ENCODE peak calls at places on chromosome 5, in eight cellular contexts. One of them, this sample, is unnamed.

GRCh38 chr5:32933692-32934091 is 222.6 kb downstream of the NPR3 start:
- DNase-seq in activated CD4-positive, alpha-beta T cell treated with anti-CD3 and anti-CD28 coated beads, Interleukin-2, amount 50 U/mL, for 4 hours: no peak
- DNase-seq in M059J: peak
- DNase-seq in T1000: no peak
- DNase-seq in progenitor cell of endocrine pancreas: no peak
- DNase-seq in activated CD4-positive, CD25-positive, alpha-beta regulatory T cell: no peak
- DNase-seq in activated CD8-positive, alpha-beta T cell treated with anti-CD3 and anti-CD28 coated beads, Interleukin-2, amount 10 ng/mL, durations not matched to agents 7 days and 5 days: no peak
- DNase-seq in NCI-H510A treated with DMSO at 0.1 percent for 48 hours: no peak
- DNase-seq in this sample: no peak

GRCh38 chr5:145502906-145503305 is 332.2 kb downstream of the PRELID2 start:
- DNase-seq in activated CD4-positive, alpha-beta T cell treated with anti-CD3 and anti-CD28 coated beads, Interleukin-2, amount 50 U/mL, for 4 hours: no peak
- DNase-seq in M059J: no peak
- DNase-seq in T1000: no peak
- DNase-seq in progenitor cell of endocrine pancreas: no peak
- DNase-seq in activated CD4-positive, CD25-positive, alpha-beta regulatory T cell: no peak
- DNase-seq in activated CD8-positive, alpha-beta T cell treated with anti-CD3 and anti-CD28 coated beads, Interleukin-2, amount 10 ng/mL, durations not matched to agents 7 days and 5 days: no peak
- DNase-seq in NCI-H510A treated with DMSO at 0.1 percent for 48 hours: no peak
- DNase-seq in this sample: no peak

GRCh38 chr5:137890850-137891249 is 1.6 kb downstream of the PKD2L2 start:
- DNase-seq in activated CD4-positive, alpha-beta T cell treated with anti-CD3 and anti-CD28 coated beads, Interleukin-2, amount 50 U/mL, for 4 hours: no peak
- DNase-seq in M059J: no peak
- DNase-seq in T1000: no peak
- DNase-seq in progenitor cell of endocrine pancreas: no peak
- DNase-seq in activated CD4-positive, CD25-positive, alpha-beta regulatory T cell: no peak
- DNase-seq in activated CD8-positive, alpha-beta T cell treated with anti-CD3 and anti-CD28 coated beads, Interleukin-2, amount 10 ng/mL, durations not matched to agents 7 days and 5 days: no peak
- DNase-seq in NCI-H510A treated with DMSO at 0.1 percent for 48 hours: no peak
- DNase-seq in this sample: no peak

GRCh38 chr5:101390317-101390908 is 487.3 kb upstream of the ST8SIA4 start:
- DNase-seq in activated CD4-positive, alpha-beta T cell treated with anti-CD3 and anti-CD28 coated beads, Interleukin-2, amount 50 U/mL, for 4 hours: no peak
- DNase-seq in M059J: peak
- DNase-seq in T1000: peak
- DNase-seq in progenitor cell of endocrine pancreas: no peak
- DNase-seq in activated CD4-positive, CD25-positive, alpha-beta regulatory T cell: no peak
- DNase-seq in activated CD8-positive, alpha-beta T cell treated with anti-CD3 and anti-CD28 coated beads, Interleukin-2, amount 10 ng/mL, durations not matched to agents 7 days and 5 days: no peak
- DNase-seq in NCI-H510A treated with DMSO at 0.1 percent for 48 hours: peak
- DNase-seq in this sample: no peak

GRCh38 chr5:177304392-177305119 is 957 bp downstream of the PRELID1 start:
- DNase-seq in activated CD4-positive, alpha-beta T cell treated with anti-CD3 and anti-CD28 coated beads, Interleukin-2, amount 50 U/mL, for 4 hours: peak
- DNase-seq in M059J: peak
- DNase-seq in T1000: no peak
- DNase-seq in progenitor cell of endocrine pancreas: no peak
- DNase-seq in activated CD4-positive, CD25-positive, alpha-beta regulatory T cell: no peak
- DNase-seq in activated CD8-positive, alpha-beta T cell treated with anti-CD3 and anti-CD28 coated beads, Interleukin-2, amount 10 ng/mL, durations not matched to agents 7 days and 5 days: peak
- DNase-seq in NCI-H510A treated with DMSO at 0.1 percent for 48 hours: no peak
- DNase-seq in this sample: no peak

GRCh38 chr5:114360816-114361723 is 800 bp upstream of the KCNN2 start:
- DNase-seq in activated CD4-positive, alpha-beta T cell treated with anti-CD3 and anti-CD28 coated beads, Interleukin-2, amount 50 U/mL, for 4 hours: no peak
- DNase-seq in M059J: no peak
- DNase-seq in T1000: no peak
- DNase-seq in progenitor cell of endocrine pancreas: peak
- DNase-seq in activated CD4-positive, CD25-positive, alpha-beta regulatory T cell: no peak
- DNase-seq in activated CD8-positive, alpha-beta T cell treated with anti-CD3 and anti-CD28 coated beads, Interleukin-2, amount 10 ng/mL, durations not matched to agents 7 days and 5 days: no peak
- DNase-seq in NCI-H510A treated with DMSO at 0.1 percent for 48 hours: no peak
- DNase-seq in this sample: peak

GRCh38 chr5:140239939-140240700 is 62.8 kb downstream of the PFDN1 start:
- DNase-seq in activated CD4-positive, alpha-beta T cell treated with anti-CD3 and anti-CD28 coated beads, Interleukin-2, amount 50 U/mL, for 4 hours: peak
- DNase-seq in M059J: no peak
- DNase-seq in T1000: peak
- DNase-seq in progenitor cell of endocrine pancreas: peak
- DNase-seq in activated CD4-positive, CD25-positive, alpha-beta regulatory T cell: peak
- DNase-seq in activated CD8-positive, alpha-beta T cell treated with anti-CD3 and anti-CD28 coated beads, Interleukin-2, amount 10 ng/mL, durations not matched to agents 7 days and 5 days: peak
- DNase-seq in NCI-H510A treated with DMSO at 0.1 percent for 48 hours: peak
- DNase-seq in this sample: peak

GRCh38 chr5:64165500-64166200 is at the start of gene RNF180:
- DNase-seq in activated CD4-positive, alpha-beta T cell treated with anti-CD3 and anti-CD28 coated beads, Interleukin-2, amount 50 U/mL, for 4 hours: no peak
- DNase-seq in M059J: no peak
- DNase-seq in T1000: no peak
- DNase-seq in progenitor cell of endocrine pancreas: peak
- DNase-seq in activated CD4-positive, CD25-positive, alpha-beta regulatory T cell: no peak
- DNase-seq in activated CD8-positive, alpha-beta T cell treated with anti-CD3 and anti-CD28 coated beads, Interleukin-2, amount 10 ng/mL, durations not matched to agents 7 days and 5 days: no peak
- DNase-seq in NCI-H510A treated with DMSO at 0.1 percent for 48 hours: no peak
- DNase-seq in this sample: peak

GRCh38 chr5:6907320-6907918 is 194.2 kb downstream of the TENT4A start:
- DNase-seq in activated CD4-positive, alpha-beta T cell treated with anti-CD3 and anti-CD28 coated beads, Interleukin-2, amount 50 U/mL, for 4 hours: no peak
- DNase-seq in M059J: no peak
- DNase-seq in T1000: no peak
- DNase-seq in progenitor cell of endocrine pancreas: no peak
- DNase-seq in activated CD4-positive, CD25-positive, alpha-beta regulatory T cell: no peak
- DNase-seq in activated CD8-positive, alpha-beta T cell treated with anti-CD3 and anti-CD28 coated beads, Interleukin-2, amount 10 ng/mL, durations not matched to agents 7 days and 5 days: no peak
- DNase-seq in NCI-H510A treated with DMSO at 0.1 percent for 48 hours: peak
- DNase-seq in this sample: no peak

GRCh38 chr5:430214-430925 is 12.6 kb upstream of the EXOC3 start:
- DNase-seq in activated CD4-positive, alpha-beta T cell treated with anti-CD3 and anti-CD28 coated beads, Interleukin-2, amount 50 U/mL, for 4 hours: no peak
- DNase-seq in M059J: no peak
- DNase-seq in T1000: no peak
- DNase-seq in progenitor cell of endocrine pancreas: no peak
- DNase-seq in activated CD4-positive, CD25-positive, alpha-beta regulatory T cell: no peak
- DNase-seq in activated CD8-positive, alpha-beta T cell treated with anti-CD3 and anti-CD28 coated beads, Interleukin-2, amount 10 ng/mL, durations not matched to agents 7 days and 5 days: no peak
- DNase-seq in NCI-H510A treated with DMSO at 0.1 percent for 48 hours: no peak
- DNase-seq in this sample: peak

GRCh38 chr5:110956280-110956912 is 115.1 kb upstream of the TSLP start:
- DNase-seq in activated CD4-positive, alpha-beta T cell treated with anti-CD3 and anti-CD28 coated beads, Interleukin-2, amount 50 U/mL, for 4 hours: no peak
- DNase-seq in M059J: no peak
- DNase-seq in T1000: no peak
- DNase-seq in progenitor cell of endocrine pancreas: no peak
- DNase-seq in activated CD4-positive, CD25-positive, alpha-beta regulatory T cell: no peak
- DNase-seq in activated CD8-positive, alpha-beta T cell treated with anti-CD3 and anti-CD28 coated beads, Interleukin-2, amount 10 ng/mL, durations not matched to agents 7 days and 5 days: no peak
- DNase-seq in NCI-H510A treated with DMSO at 0.1 percent for 48 hours: peak
- DNase-seq in this sample: no peak

GRCh38 chr5:32708949-32709348 is 2.2 kb upstream of the NPR3 start:
- DNase-seq in activated CD4-positive, alpha-beta T cell treated with anti-CD3 and anti-CD28 coated beads, Interleukin-2, amount 50 U/mL, for 4 hours: no peak
- DNase-seq in M059J: no peak
- DNase-seq in T1000: no peak
- DNase-seq in progenitor cell of endocrine pancreas: no peak
- DNase-seq in activated CD4-positive, CD25-positive, alpha-beta regulatory T cell: no peak
- DNase-seq in activated CD8-positive, alpha-beta T cell treated with anti-CD3 and anti-CD28 coated beads, Interleukin-2, amount 10 ng/mL, durations not matched to agents 7 days and 5 days: no peak
- DNase-seq in NCI-H510A treated with DMSO at 0.1 percent for 48 hours: no peak
- DNase-seq in this sample: no peak

GRCh38 chr5:56561-57290 is 35.2 kb upstream of the PLEKHG4B start:
- DNase-seq in activated CD4-positive, alpha-beta T cell treated with anti-CD3 and anti-CD28 coated beads, Interleukin-2, amount 50 U/mL, for 4 hours: no peak
- DNase-seq in M059J: peak
- DNase-seq in T1000: no peak
- DNase-seq in progenitor cell of endocrine pancreas: peak
- DNase-seq in activated CD4-positive, CD25-positive, alpha-beta regulatory T cell: no peak
- DNase-seq in activated CD8-positive, alpha-beta T cell treated with anti-CD3 and anti-CD28 coated beads, Interleukin-2, amount 10 ng/mL, durations not matched to agents 7 days and 5 days: peak
- DNase-seq in NCI-H510A treated with DMSO at 0.1 percent for 48 hours: peak
- DNase-seq in this sample: peak

GRCh38 chr5:429453-430188 is 13.4 kb upstream of the EXOC3 start:
- DNase-seq in activated CD4-positive, alpha-beta T cell treated with anti-CD3 and anti-CD28 coated beads, Interleukin-2, amount 50 U/mL, for 4 hours: no peak
- DNase-seq in M059J: peak
- DNase-seq in T1000: no peak
- DNase-seq in progenitor cell of endocrine pancreas: no peak
- DNase-seq in activated CD4-positive, CD25-positive, alpha-beta regulatory T cell: no peak
- DNase-seq in activated CD8-positive, alpha-beta T cell treated with anti-CD3 and anti-CD28 coated beads, Interleukin-2, amount 10 ng/mL, durations not matched to agents 7 days and 5 days: no peak
- DNase-seq in NCI-H510A treated with DMSO at 0.1 percent for 48 hours: no peak
- DNase-seq in this sample: no peak

GRCh38 chr5:112511920-112512319 is 92.8 kb upstream of the EPB41L4A start:
- DNase-seq in activated CD4-positive, alpha-beta T cell treated with anti-CD3 and anti-CD28 coated beads, Interleukin-2, amount 50 U/mL, for 4 hours: no peak
- DNase-seq in M059J: no peak
- DNase-seq in T1000: no peak
- DNase-seq in progenitor cell of endocrine pancreas: no peak
- DNase-seq in activated CD4-positive, CD25-positive, alpha-beta regulatory T cell: no peak
- DNase-seq in activated CD8-positive, alpha-beta T cell treated with anti-CD3 and anti-CD28 coated beads, Interleukin-2, amount 10 ng/mL, durations not matched to agents 7 days and 5 days: no peak
- DNase-seq in NCI-H510A treated with DMSO at 0.1 percent for 48 hours: no peak
- DNase-seq in this sample: no peak

GRCh38 chr5:138520971-138521370 is 22.1 kb downstream of the ETF1 start:
- DNase-seq in activated CD4-positive, alpha-beta T cell treated with anti-CD3 and anti-CD28 coated beads, Interleukin-2, amount 50 U/mL, for 4 hours: no peak
- DNase-seq in M059J: no peak
- DNase-seq in T1000: no peak
- DNase-seq in progenitor cell of endocrine pancreas: no peak
- DNase-seq in activated CD4-positive, CD25-positive, alpha-beta regulatory T cell: no peak
- DNase-seq in activated CD8-positive, alpha-beta T cell treated with anti-CD3 and anti-CD28 coated beads, Interleukin-2, amount 10 ng/mL, durations not matched to agents 7 days and 5 days: no peak
- DNase-seq in NCI-H510A treated with DMSO at 0.1 percent for 48 hours: no peak
- DNase-seq in this sample: no peak

GRCh38 chr5:68114641-68115040 is 100.9 kb upstream of the PIK3R1 start:
- DNase-seq in activated CD4-positive, alpha-beta T cell treated with anti-CD3 and anti-CD28 coated beads, Interleukin-2, amount 50 U/mL, for 4 hours: no peak
- DNase-seq in M059J: peak
- DNase-seq in T1000: no peak
- DNase-seq in progenitor cell of endocrine pancreas: no peak
- DNase-seq in activated CD4-positive, CD25-positive, alpha-beta regulatory T cell: no peak
- DNase-seq in activated CD8-positive, alpha-beta T cell treated with anti-CD3 and anti-CD28 coated beads, Interleukin-2, amount 10 ng/mL, durations not matched to agents 7 days and 5 days: no peak
- DNase-seq in NCI-H510A treated with DMSO at 0.1 percent for 48 hours: no peak
- DNase-seq in this sample: no peak

GRCh38 chr5:126410623-126411022 is 12.6 kb upstream of the GRAMD2B start:
- DNase-seq in activated CD4-positive, alpha-beta T cell treated with anti-CD3 and anti-CD28 coated beads, Interleukin-2, amount 50 U/mL, for 4 hours: no peak
- DNase-seq in M059J: peak
- DNase-seq in T1000: no peak
- DNase-seq in progenitor cell of endocrine pancreas: no peak
- DNase-seq in activated CD4-positive, CD25-positive, alpha-beta regulatory T cell: no peak
- DNase-seq in activated CD8-positive, alpha-beta T cell treated with anti-CD3 and anti-CD28 coated beads, Interleukin-2, amount 10 ng/mL, durations not matched to agents 7 days and 5 days: no peak
- DNase-seq in NCI-H510A treated with DMSO at 0.1 percent for 48 hours: no peak
- DNase-seq in this sample: no peak

GRCh38 chr5:96601811-96602244 is 60.3 kb upstream of the CAST start:
- DNase-seq in activated CD4-positive, alpha-beta T cell treated with anti-CD3 and anti-CD28 coated beads, Interleukin-2, amount 50 U/mL, for 4 hours: peak
- DNase-seq in M059J: peak
- DNase-seq in T1000: peak
- DNase-seq in progenitor cell of endocrine pancreas: peak
- DNase-seq in activated CD4-positive, CD25-positive, alpha-beta regulatory T cell: no peak
- DNase-seq in activated CD8-positive, alpha-beta T cell treated with anti-CD3 and anti-CD28 coated beads, Interleukin-2, amount 10 ng/mL, durations not matched to agents 7 days and 5 days: peak
- DNase-seq in NCI-H510A treated with DMSO at 0.1 percent for 48 hours: peak
- DNase-seq in this sample: no peak

GRCh38 chr5:3607541-3608147 is 12.0 kb downstream of the IRX1 start:
- DNase-seq in activated CD4-positive, alpha-beta T cell treated with anti-CD3 and anti-CD28 coated beads, Interleukin-2, amount 50 U/mL, for 4 hours: no peak
- DNase-seq in M059J: no peak
- DNase-seq in T1000: no peak
- DNase-seq in progenitor cell of endocrine pancreas: no peak
- DNase-seq in activated CD4-positive, CD25-positive, alpha-beta regulatory T cell: no peak
- DNase-seq in activated CD8-positive, alpha-beta T cell treated with anti-CD3 and anti-CD28 coated beads, Interleukin-2, amount 10 ng/mL, durations not matched to agents 7 days and 5 days: no peak
- DNase-seq in NCI-H510A treated with DMSO at 0.1 percent for 48 hours: no peak
- DNase-seq in this sample: no peak

GRCh38 chr5:115703514-115703913 is 77.7 kb upstream of the TMED7 start:
- DNase-seq in activated CD4-positive, alpha-beta T cell treated with anti-CD3 and anti-CD28 coated beads, Interleukin-2, amount 50 U/mL, for 4 hours: no peak
- DNase-seq in M059J: no peak
- DNase-seq in T1000: no peak
- DNase-seq in progenitor cell of endocrine pancreas: no peak
- DNase-seq in activated CD4-positive, CD25-positive, alpha-beta regulatory T cell: no peak
- DNase-seq in activated CD8-positive, alpha-beta T cell treated with anti-CD3 and anti-CD28 coated beads, Interleukin-2, amount 10 ng/mL, durations not matched to agents 7 days and 5 days: no peak
- DNase-seq in NCI-H510A treated with DMSO at 0.1 percent for 48 hours: no peak
- DNase-seq in this sample: no peak

GRCh38 chr5:141641634-141642278 is 5.0 kb downstream of the RELL2 start:
- DNase-seq in activated CD4-positive, alpha-beta T cell treated with anti-CD3 and anti-CD28 coated beads, Interleukin-2, amount 50 U/mL, for 4 hours: no peak
- DNase-seq in M059J: peak
- DNase-seq in T1000: peak
- DNase-seq in progenitor cell of endocrine pancreas: no peak
- DNase-seq in activated CD4-positive, CD25-positive, alpha-beta regulatory T cell: no peak
- DNase-seq in activated CD8-positive, alpha-beta T cell treated with anti-CD3 and anti-CD28 coated beads, Interleukin-2, amount 10 ng/mL, durations not matched to agents 7 days and 5 days: no peak
- DNase-seq in NCI-H510A treated with DMSO at 0.1 percent for 48 hours: no peak
- DNase-seq in this sample: no peak

GRCh38 chr5:157100140-157100679 is 8.6 kb downstream of the HAVCR2 start:
- DNase-seq in activated CD4-positive, alpha-beta T cell treated with anti-CD3 and anti-CD28 coated beads, Interleukin-2, amount 50 U/mL, for 4 hours: no peak
- DNase-seq in M059J: peak
- DNase-seq in T1000: no peak
- DNase-seq in progenitor cell of endocrine pancreas: no peak
- DNase-seq in activated CD4-positive, CD25-positive, alpha-beta regulatory T cell: no peak
- DNase-seq in activated CD8-positive, alpha-beta T cell treated with anti-CD3 and anti-CD28 coated beads, Interleukin-2, amount 10 ng/mL, durations not matched to agents 7 days and 5 days: no peak
- DNase-seq in NCI-H510A treated with DMSO at 0.1 percent for 48 hours: no peak
- DNase-seq in this sample: no peak

GRCh38 chr5:42518595-42519067 is 95.4 kb downstream of the GHR start:
- DNase-seq in activated CD4-positive, alpha-beta T cell treated with anti-CD3 and anti-CD28 coated beads, Interleukin-2, amount 50 U/mL, for 4 hours: no peak
- DNase-seq in M059J: peak
- DNase-seq in T1000: no peak
- DNase-seq in progenitor cell of endocrine pancreas: no peak
- DNase-seq in activated CD4-positive, CD25-positive, alpha-beta regulatory T cell: no peak
- DNase-seq in activated CD8-positive, alpha-beta T cell treated with anti-CD3 and anti-CD28 coated beads, Interleukin-2, amount 10 ng/mL, durations not matched to agents 7 days and 5 days: no peak
- DNase-seq in NCI-H510A treated with DMSO at 0.1 percent for 48 hours: no peak
- DNase-seq in this sample: no peak

GRCh38 chr5:8234179-8234578 is 365.2 kb downstream of the MTRR start:
- DNase-seq in activated CD4-positive, alpha-beta T cell treated with anti-CD3 and anti-CD28 coated beads, Interleukin-2, amount 50 U/mL, for 4 hours: no peak
- DNase-seq in M059J: no peak
- DNase-seq in T1000: no peak
- DNase-seq in progenitor cell of endocrine pancreas: no peak
- DNase-seq in activated CD4-positive, CD25-positive, alpha-beta regulatory T cell: no peak
- DNase-seq in activated CD8-positive, alpha-beta T cell treated with anti-CD3 and anti-CD28 coated beads, Interleukin-2, amount 10 ng/mL, durations not matched to agents 7 days and 5 days: no peak
- DNase-seq in NCI-H510A treated with DMSO at 0.1 percent for 48 hours: no peak
- DNase-seq in this sample: no peak

GRCh38 chr5:75167345-75167744 is 69.3 kb downstream of the ANKRD31 start:
- DNase-seq in activated CD4-positive, alpha-beta T cell treated with anti-CD3 and anti-CD28 coated beads, Interleukin-2, amount 50 U/mL, for 4 hours: no peak
- DNase-seq in M059J: peak
- DNase-seq in T1000: no peak
- DNase-seq in progenitor cell of endocrine pancreas: no peak
- DNase-seq in activated CD4-positive, CD25-positive, alpha-beta regulatory T cell: no peak
- DNase-seq in activated CD8-positive, alpha-beta T cell treated with anti-CD3 and anti-CD28 coated beads, Interleukin-2, amount 10 ng/mL, durations not matched to agents 7 days and 5 days: no peak
- DNase-seq in NCI-H510A treated with DMSO at 0.1 percent for 48 hours: no peak
- DNase-seq in this sample: no peak

GRCh38 chr5:115939059-115939458 is 23.2 kb upstream of the LVRN start:
- DNase-seq in activated CD4-positive, alpha-beta T cell treated with anti-CD3 and anti-CD28 coated beads, Interleukin-2, amount 50 U/mL, for 4 hours: no peak
- DNase-seq in M059J: peak
- DNase-seq in T1000: no peak
- DNase-seq in progenitor cell of endocrine pancreas: no peak
- DNase-seq in activated CD4-positive, CD25-positive, alpha-beta regulatory T cell: no peak
- DNase-seq in activated CD8-positive, alpha-beta T cell treated with anti-CD3 and anti-CD28 coated beads, Interleukin-2, amount 10 ng/mL, durations not matched to agents 7 days and 5 days: no peak
- DNase-seq in NCI-H510A treated with DMSO at 0.1 percent for 48 hours: no peak
- DNase-seq in this sample: no peak

GRCh38 chr5:16051246-16051645 is 128.3 kb downstream of the MARCHF11 start:
- DNase-seq in activated CD4-positive, alpha-beta T cell treated with anti-CD3 and anti-CD28 coated beads, Interleukin-2, amount 50 U/mL, for 4 hours: no peak
- DNase-seq in M059J: peak
- DNase-seq in T1000: no peak
- DNase-seq in progenitor cell of endocrine pancreas: no peak
- DNase-seq in activated CD4-positive, CD25-positive, alpha-beta regulatory T cell: no peak
- DNase-seq in activated CD8-positive, alpha-beta T cell treated with anti-CD3 and anti-CD28 coated beads, Interleukin-2, amount 10 ng/mL, durations not matched to agents 7 days and 5 days: no peak
- DNase-seq in NCI-H510A treated with DMSO at 0.1 percent for 48 hours: no peak
- DNase-seq in this sample: no peak

GRCh38 chr5:22250528-22250927 is 602.6 kb downstream of the CDH12 start:
- DNase-seq in activated CD4-positive, alpha-beta T cell treated with anti-CD3 and anti-CD28 coated beads, Interleukin-2, amount 50 U/mL, for 4 hours: no peak
- DNase-seq in M059J: no peak
- DNase-seq in T1000: no peak
- DNase-seq in progenitor cell of endocrine pancreas: no peak
- DNase-seq in activated CD4-positive, CD25-positive, alpha-beta regulatory T cell: no peak
- DNase-seq in activated CD8-positive, alpha-beta T cell treated with anti-CD3 and anti-CD28 coated beads, Interleukin-2, amount 10 ng/mL, durations not matched to agents 7 days and 5 days: no peak
- DNase-seq in NCI-H510A treated with DMSO at 0.1 percent for 48 hours: no peak
- DNase-seq in this sample: no peak

GRCh38 chr5:150377964-150378694 is 20.6 kb downstream of the TCOF1 start:
- DNase-seq in activated CD4-positive, alpha-beta T cell treated with anti-CD3 and anti-CD28 coated beads, Interleukin-2, amount 50 U/mL, for 4 hours: no peak
- DNase-seq in M059J: peak
- DNase-seq in T1000: peak
- DNase-seq in progenitor cell of endocrine pancreas: no peak
- DNase-seq in activated CD4-positive, CD25-positive, alpha-beta regulatory T cell: no peak
- DNase-seq in activated CD8-positive, alpha-beta T cell treated with anti-CD3 and anti-CD28 coated beads, Interleukin-2, amount 10 ng/mL, durations not matched to agents 7 days and 5 days: no peak
- DNase-seq in NCI-H510A treated with DMSO at 0.1 percent for 48 hours: no peak
- DNase-seq in this sample: no peak

GRCh38 chr5:170528976-170529375 is 25.2 kb downstream of the KCNIP1 start:
- DNase-seq in activated CD4-positive, alpha-beta T cell treated with anti-CD3 and anti-CD28 coated beads, Interleukin-2, amount 50 U/mL, for 4 hours: no peak
- DNase-seq in M059J: no peak
- DNase-seq in T1000: no peak
- DNase-seq in progenitor cell of endocrine pancreas: no peak
- DNase-seq in activated CD4-positive, CD25-positive, alpha-beta regulatory T cell: no peak
- DNase-seq in activated CD8-positive, alpha-beta T cell treated with anti-CD3 and anti-CD28 coated beads, Interleukin-2, amount 10 ng/mL, durations not matched to agents 7 days and 5 days: no peak
- DNase-seq in NCI-H510A treated with DMSO at 0.1 percent for 48 hours: no peak
- DNase-seq in this sample: no peak

GRCh38 chr5:148011407-148012124 is 52.2 kb upstream of the SPINK5 start:
- DNase-seq in activated CD4-positive, alpha-beta T cell treated with anti-CD3 and anti-CD28 coated beads, Interleukin-2, amount 50 U/mL, for 4 hours: no peak
- DNase-seq in M059J: peak
- DNase-seq in T1000: peak
- DNase-seq in progenitor cell of endocrine pancreas: no peak
- DNase-seq in activated CD4-positive, CD25-positive, alpha-beta regulatory T cell: no peak
- DNase-seq in activated CD8-positive, alpha-beta T cell treated with anti-CD3 and anti-CD28 coated beads, Interleukin-2, amount 10 ng/mL, durations not matched to agents 7 days and 5 days: no peak
- DNase-seq in NCI-H510A treated with DMSO at 0.1 percent for 48 hours: no peak
- DNase-seq in this sample: no peak

GRCh38 chr5:33470544-33470943 is 29.8 kb downstream of the TARS1 start:
- DNase-seq in activated CD4-positive, alpha-beta T cell treated with anti-CD3 and anti-CD28 coated beads, Interleukin-2, amount 50 U/mL, for 4 hours: no peak
- DNase-seq in M059J: peak
- DNase-seq in T1000: no peak
- DNase-seq in progenitor cell of endocrine pancreas: no peak
- DNase-seq in activated CD4-positive, CD25-positive, alpha-beta regulatory T cell: no peak
- DNase-seq in activated CD8-positive, alpha-beta T cell treated with anti-CD3 and anti-CD28 coated beads, Interleukin-2, amount 10 ng/mL, durations not matched to agents 7 days and 5 days: no peak
- DNase-seq in NCI-H510A treated with DMSO at 0.1 percent for 48 hours: peak
- DNase-seq in this sample: no peak

GRCh38 chr5:181167814-181168488 is 20.6 kb downstream of the OR2V2 start:
- DNase-seq in activated CD4-positive, alpha-beta T cell treated with anti-CD3 and anti-CD28 coated beads, Interleukin-2, amount 50 U/mL, for 4 hours: no peak
- DNase-seq in M059J: no peak
- DNase-seq in T1000: no peak
- DNase-seq in progenitor cell of endocrine pancreas: peak
- DNase-seq in activated CD4-positive, CD25-positive, alpha-beta regulatory T cell: no peak
- DNase-seq in activated CD8-positive, alpha-beta T cell treated with anti-CD3 and anti-CD28 coated beads, Interleukin-2, amount 10 ng/mL, durations not matched to agents 7 days and 5 days: peak
- DNase-seq in NCI-H510A treated with DMSO at 0.1 percent for 48 hours: no peak
- DNase-seq in this sample: peak

This sample was measured in mesothelial cell of epicardium.